ENCODE peak calls at places on chromosomes 1 and 21, in six cellular contexts. U is endothelial cell of umbilical vein; F is GM23248; N is CD8-positive, alpha-beta T cell; B is body of pancreas; H is GM23338. Z is an unnamed sample.
A peak's percentile ranks its signal among the peaks of the same experiment; 100 is the strongest.

GRCh38 chr1:159752135-159752580 is 28.6 kb upstream of the DUSP23 start:
- DNase-seq in N (no peak), F (peak; percentile 72), H (no peak), B (peak; percentile 92), U (peak; percentile 82), Z (no peak)

GRCh38 chr1:77649127-77649526 is 33.3 kb downstream of the ZZZ3 start:
- DNase-seq in H (no peak), U (no peak), B (no peak), F (no peak), N (no peak), Z (no peak)

GRCh38 chr1:222852326-222852725 is 37.5 kb downstream of the DISP1 start:
- DNase-seq in F (peak; percentile 32), H (no peak), N (no peak), B (no peak), U (no peak), Z (no peak)

GRCh38 chr1:37040773-37041172 is 6.5 kb upstream of the GRIK3 start:
- DNase-seq in U (no peak), F (no peak), N (no peak), H (no peak), B (no peak), Z (no peak)

GRCh38 chr1:202599669-202600431 is 110.4 kb downstream of the SYT2 start:
- DNase-seq in F (peak; percentile 89), N (no peak), U (peak; percentile 72), H (peak; percentile 83), B (peak; percentile 54), Z (no peak)

GRCh38 chr1:6001992-6002576 is 9.9 kb upstream of the NPHP4 start:
- DNase-seq in H (no peak), F (no peak), N (peak; percentile 23), B (peak; percentile 63), U (no peak), Z (no peak)

GRCh38 chr1:117633068-117633345 is 27.2 kb downstream of the TENT5C start:
- DNase-seq in B (no peak), H (no peak), U (no peak), F (no peak), N (no peak), Z (no peak)

GRCh38 chr1:193769609-193770008 is 583.2 kb upstream of the B3GALT2 start:
- DNase-seq in U (no peak), H (no peak), B (no peak), F (no peak), N (no peak), Z (no peak)

GRCh38 chr1:6275826-6276764 is 15.2 kb upstream of the GPR153 start:
- DNase-seq in B (peak; percentile 32), F (peak; percentile 90), U (no peak), N (no peak), H (peak; percentile 36), Z (no peak)

GRCh38 chr1:17488977-17489739 is 49.7 kb upstream of the RCC2 start:
- DNase-seq in B (no peak), F (no peak), N (no peak), H (no peak), U (no peak), Z (no peak)

GRCh38 chr1:65762081-65762862 is 30.4 kb upstream of the PDE4B start:
- DNase-seq in H (peak; percentile 37), N (no peak), F (peak; percentile 83), B (no peak), U (no peak), Z (no peak)

GRCh38 chr1:30775433-30775975 is 17.9 kb upstream of the LAPTM5 start:
- DNase-seq in U (no peak), N (no peak), B (no peak), F (no peak), H (no peak), Z (no peak)

GRCh38 chr1:225554216-225554812 is 98.6 kb downstream of the ENAH start:
- DNase-seq in F (peak; percentile 55), N (no peak), U (peak; percentile 57), B (no peak), H (peak; percentile 64), Z (no peak)

GRCh38 chr1:35570589-35571137 is 2.5 kb upstream of the TFAP2E start:
- DNase-seq in U (no peak), B (no peak), F (no peak), N (no peak), H (no peak), Z (no peak)

GRCh38 chr1:87269921-87270320 is 58.8 kb upstream of the LMO4 start:
- DNase-seq in N (no peak), F (no peak), U (no peak), H (no peak), B (no peak), Z (no peak)

GRCh38 chr1:180796897-180797296 is 115.8 kb upstream of the KIAA1614 start:
- DNase-seq in H (no peak), F (no peak), N (no peak), U (no peak), B (no peak), Z (no peak)

GRCh38 chr1:22207605-22208264 is 64.8 kb upstream of the WNT4 start:
- DNase-seq in N (no peak), H (peak; percentile 22), U (no peak), F (peak; percentile 24), B (no peak), Z (no peak)

GRCh38 chr1:84835169-84835568 is 57.8 kb downstream of the LPAR3 start:
- DNase-seq in N (no peak), H (no peak), F (no peak), B (no peak), U (no peak), Z (no peak)

GRCh38 chr1:46556822-46557221 is 5.4 kb upstream of the KNCN start:
- DNase-seq in N (no peak), F (peak; percentile 88), H (no peak), B (no peak), U (peak; percentile 14), Z (no peak)

GRCh38 chr1:231679109-231679508 is 52.5 kb downstream of the DISC1 start:
- DNase-seq in N (no peak), B (no peak), U (no peak), F (no peak), H (peak; percentile 12), Z (no peak)

GRCh38 chr1:218347713-218348627 is 2.8 kb downstream of the TGFB2 start:
- DNase-seq in F (peak; percentile 31), U (peak; percentile 79), N (no peak), B (no peak), H (peak; percentile 66), Z (no peak)

GRCh38 chr1:22619252-22619651 is 17.2 kb upstream of the C1QA start:
- DNase-seq in F (no peak), U (no peak), H (no peak), B (no peak), N (no peak), Z (no peak)

GRCh38 chr1:241902376-241903067 is 54.5 kb downstream of the EXO1 start:
- DNase-seq in U (no peak), F (peak; percentile 31), H (no peak), N (no peak), B (no peak), Z (no peak)

GRCh38 chr1:50976111-50976889 is 6.3 kb downstream of the CDKN2C start:
- DNase-seq in B (no peak), U (no peak), N (no peak), H (peak; percentile 60), F (no peak), Z (no peak)
- H3K27ac ChIP-seq in B (peak overlapping the region; percentile 88), U (no peak overlapping the region), N (no peak overlapping the region), H (no peak overlapping the region), F (peak overlapping the region; percentile 83), Z (peak overlapping the region; percentile 68)

DNA sequence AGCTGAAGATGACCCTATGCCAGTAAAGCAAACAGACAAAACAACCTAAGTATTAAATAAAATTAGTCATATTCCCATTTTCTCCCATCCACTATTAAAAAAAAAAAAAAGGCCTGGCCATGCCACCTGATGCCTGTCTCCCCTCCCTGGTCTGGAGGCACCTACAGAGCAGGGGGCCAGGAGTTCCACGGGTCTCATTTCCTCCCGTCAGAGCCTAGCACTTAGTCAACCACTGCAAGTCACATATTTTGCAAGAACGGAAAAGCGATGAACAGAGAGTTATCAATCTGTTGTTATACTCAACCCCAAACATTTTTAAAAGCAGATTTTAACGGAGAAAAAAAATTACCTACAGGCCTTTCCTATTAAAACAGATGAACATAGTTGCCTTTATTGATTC is 59.3 kb downstream of the TGFBR3 start:
- DNase-seq in F (no peak), N (no peak), U (no peak), B (no peak), H (no peak), Z (no peak)
- H3K27ac ChIP-seq in F (peak overlapping the region; percentile 11), N (no peak overlapping the region), U (no peak overlapping the region), B (peak overlapping the region; percentile 80), H (no peak overlapping the region), Z (no peak overlapping the region)

GRCh38 chr1:15355968-15356621 is 53.6 kb upstream of the EFHD2 start:
- DNase-seq in U (no peak), F (peak; percentile 43), N (no peak), H (no peak), B (no peak), Z (no peak)

GRCh38 chr1:15352122-15352957 is 57.3 kb upstream of the EFHD2 start:
- DNase-seq in U (peak; percentile 81), B (peak; percentile 84), H (no peak), N (peak; percentile 37), F (peak; percentile 91), Z (no peak)

GRCh38 chr1:15354580-15354965 is 55.1 kb upstream of the EFHD2 start:
- DNase-seq in H (no peak), U (no peak), B (no peak), F (peak; percentile 82), N (no peak), Z (no peak)

GRCh38 chr1:15351301-15351700 is 58.4 kb upstream of the EFHD2 start:
- DNase-seq in B (no peak), N (no peak), F (no peak), U (no peak), H (no peak), Z (no peak)

GRCh38 chr1:15353839-15354579 is 55.7 kb upstream of the EFHD2 start:
- DNase-seq in U (no peak), N (no peak), B (no peak), F (peak; percentile 24), H (no peak), Z (no peak)
- H3K27ac ChIP-seq in U (no peak overlapping the region), N (no peak overlapping the region), B (no peak overlapping the region), F (peak overlapping the region; percentile 32), H (no peak overlapping the region), Z (no peak overlapping the region)

GRCh38 chr1:152086785-152087184 is 2.1 kb downstream of the TCHHL1 start:
- DNase-seq in U (no peak), H (no peak), F (no peak), B (no peak), N (no peak), Z (no peak)
- H3K27ac ChIP-seq in U (no peak overlapping the region), H (no peak overlapping the region), F (no peak overlapping the region), B (no peak overlapping the region), N (no peak overlapping the region), Z (no peak overlapping the region)

GRCh38 chr1:204083491-204083890 is 10.6 kb downstream of the SOX13 start:
- DNase-seq in U (no peak), H (no peak), F (no peak), N (no peak), B (no peak), Z (no peak)
- H3K27ac ChIP-seq in U (no peak overlapping the region), H (peak overlapping the region; percentile 98), F (no peak overlapping the region), N (no peak overlapping the region), B (peak overlapping the region; percentile 87), Z (no peak overlapping the region)

DNA sequence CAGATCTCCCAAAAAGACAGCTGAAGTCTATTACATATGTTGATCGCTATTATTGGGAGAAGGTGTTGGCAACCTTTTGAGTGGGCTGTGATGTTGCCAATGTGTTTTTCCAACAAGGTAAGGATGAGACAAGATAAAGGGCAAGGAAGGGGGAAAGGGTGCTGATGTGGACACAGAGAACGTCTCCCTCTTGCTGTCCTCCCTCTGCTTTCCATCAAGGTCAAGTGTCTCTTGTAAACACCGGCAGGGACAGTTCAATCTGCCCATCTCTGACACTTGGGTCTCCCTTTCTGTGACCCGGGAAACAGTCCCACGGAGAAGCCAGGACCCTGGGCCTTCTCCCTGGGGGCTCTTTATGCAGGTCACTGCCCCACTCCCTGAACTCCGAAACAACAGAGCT is 254.4 kb downstream of the LTN1 start:
- DNase-seq in N (no peak), U (no peak), H (no peak), B (no peak), F (no peak), Z (no peak)
- H3K27ac ChIP-seq in N (no peak overlapping the region), U (no peak overlapping the region), H (no peak overlapping the region), B (no peak overlapping the region), F (no peak overlapping the region), Z (no peak overlapping the region)